ENCODE peak calls at places on chromosomes 7 and 10, in eight cellular contexts. D, V, X, C, P, T, I and Q are unnamed samples.

GRCh38 chr10:75660833-75661232 is 229.4 kb downstream of the LRMDA start:
- DNase-seq in V (no peak), C (no peak), D (no peak), T (no peak), P (no peak), I (no peak), X (no peak), Q (no peak)

GRCh38 chr10:93420091-93420490 is 62.0 kb downstream of the MYOF start:
- DNase-seq in P (no peak), C (peak; percentile 53), I (peak; percentile 87), V (no peak), D (no peak), T (no peak), X (no peak), Q (no peak)

GRCh38 chr10:45463244-45464116 is 89.5 kb downstream of the ALOX5 start:
- DNase-seq in D (no peak), X (no peak), P (no peak), C (no peak), T (no peak), V (no peak), I (no peak), Q (no peak)

GRCh38 chr7:12508554-12508953 is 62.0 kb upstream of the SCIN start:
- DNase-seq in V (no peak), I (no peak), D (no peak), C (no peak), T (no peak), P (no peak), X (no peak), Q (no peak)

GRCh38 chr10:53022663-53023088 is 250.1 kb upstream of the MBL2 start:
- DNase-seq in C (no peak), T (no peak), D (no peak), V (no peak), P (no peak), I (no peak), X (peak; percentile 9), Q (no peak)

GRCh38 chr10:74987339-74988054 is 124.0 kb upstream of the SAMD8 start:
- DNase-seq in C (no peak), P (no peak), T (no peak), X (no peak), D (no peak), V (no peak), I (no peak), Q (no peak)

GRCh38 chr7:105219771-105220160 is 169.0 kb downstream of the SRPK2 start:
- DNase-seq in C (no peak), T (no peak), X (no peak), I (no peak), D (no peak), P (no peak), V (no peak), Q (no peak)

GRCh38 chr7:98210513-98211220 is 572 bp upstream of the BHLHA15 start:
- DNase-seq in T (no peak), P (no peak), I (peak; percentile 72), D (peak; percentile 31), X (no peak), V (no peak), C (peak; percentile 22), Q (no peak)

GRCh38 chr10:12710157-12710556 is 291.4 kb downstream of the CCDC3 start:
- DNase-seq in C (no peak), X (no peak), V (no peak), I (no peak), P (no peak), T (no peak), D (no peak), Q (no peak)
- H3K4me1 ChIP-seq in C (peaks cover 4% of the 10 kb centered on the region), X (peaks cover 3% of the 10 kb centered on the region), V (peaks cover 46% of the 10 kb centered on the region), I (no peaks in the 10 kb centered on the region), P (peaks cover 16% of the 10 kb centered on the region), T (peaks cover 22% of the 10 kb centered on the region), D (peaks cover 58% of the 10 kb centered on the region), Q (peaks cover 4% of the 10 kb centered on the region)

GRCh38 chr10:8043569-8044306 is 10.8 kb upstream of the GATA3 start:
- DNase-seq in X (no peak), V (no peak), T (no peak), C (no peak), I (peak; percentile 82), D (peak; percentile 36), P (no peak), Q (no peak)

GRCh38 chr10:8044331-8044907 is 10.1 kb upstream of the GATA3 start:
- DNase-seq in P (no peak), T (no peak), D (no peak), I (peak; percentile 10), C (no peak), X (no peak), V (no peak), Q (no peak)

GRCh38 chr10:8044908-8045727 is 9.4 kb upstream of the GATA3 start:
- DNase-seq in P (no peak), C (no peak), T (peak; percentile 60), D (no peak), I (peak; percentile 72), X (no peak), V (no peak), Q (no peak)

GRCh38 chr10:8047452-8048280 is 6.8 kb upstream of the GATA3 start:
- DNase-seq in I (peak; percentile 81), V (no peak), C (no peak), D (no peak), T (no peak), X (no peak), P (no peak), Q (no peak)

DNA sequence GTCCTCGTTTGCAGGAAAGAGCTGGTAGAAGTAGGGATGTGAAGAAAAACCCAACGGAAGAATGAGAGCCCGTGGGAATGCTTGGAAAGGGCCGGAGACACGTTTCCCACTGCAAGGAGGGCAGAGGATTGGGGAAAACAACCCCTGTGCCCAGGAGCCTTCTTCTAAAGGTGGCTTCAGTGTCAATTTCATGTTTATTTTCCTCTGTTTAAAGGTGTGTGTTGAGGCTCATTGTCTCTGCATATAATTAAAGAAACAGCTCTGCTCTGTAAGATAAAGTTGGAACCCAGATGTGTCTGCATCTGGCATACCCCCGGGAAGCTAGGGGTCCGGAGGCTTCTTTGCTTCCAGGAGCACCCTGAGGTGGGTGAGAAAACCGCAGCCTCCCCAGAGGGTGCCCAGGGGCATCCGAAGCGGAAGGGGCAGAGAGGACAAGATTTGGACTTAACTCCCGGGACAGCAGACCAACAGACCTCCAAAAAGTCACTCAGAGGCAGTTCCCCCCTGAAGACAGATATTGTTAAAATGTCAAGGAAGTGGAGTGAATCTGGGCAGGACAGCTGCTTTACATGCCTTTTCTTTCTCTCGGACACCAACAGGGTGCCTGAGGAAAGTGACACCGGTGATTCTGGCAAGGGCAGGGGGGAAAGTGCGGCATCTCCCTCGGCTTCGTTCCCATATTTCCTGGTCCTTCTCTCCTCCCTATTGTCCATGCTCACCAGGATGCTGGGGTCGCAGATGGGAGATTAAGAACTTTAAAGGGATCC is 8.6 kb upstream of the GATA3 start:
- DNase-seq in D (no peak), C (no peak), I (peak; percentile 5), V (no peak), X (no peak), T (no peak), P (no peak), Q (no peak)
- H3K27me3 ChIP-seq in D (peaks cover 100% of the 10 kb centered on the region), C (peaks cover 100% of the 10 kb centered on the region), I (peaks cover 100% of the 10 kb centered on the region), V (peaks cover 55% of the 10 kb centered on the region), X (peaks cover 88% of the 10 kb centered on the region), T (no peaks in the 10 kb centered on the region), P (peaks cover 37% of the 10 kb centered on the region), Q (peaks cover 47% of the 10 kb centered on the region)

GRCh38 chr10:70162157-70162891 is 8.0 kb downstream of the SAR1A start:
- DNase-seq in D (no peak), C (no peak), X (no peak), T (no peak), I (no peak), V (no peak), P (no peak), Q (no peak)
- H3K4me1 ChIP-seq in D (peaks cover 4% of the 10 kb centered on the region), C (peaks cover 9% of the 10 kb centered on the region), X (no peaks in the 10 kb centered on the region), T (peaks cover 38% of the 10 kb centered on the region), I (peaks cover under 1% of the 10 kb centered on the region), V (peaks cover 19% of the 10 kb centered on the region), P (peaks cover 27% of the 10 kb centered on the region), Q (peaks cover 40% of the 10 kb centered on the region)

DNA sequence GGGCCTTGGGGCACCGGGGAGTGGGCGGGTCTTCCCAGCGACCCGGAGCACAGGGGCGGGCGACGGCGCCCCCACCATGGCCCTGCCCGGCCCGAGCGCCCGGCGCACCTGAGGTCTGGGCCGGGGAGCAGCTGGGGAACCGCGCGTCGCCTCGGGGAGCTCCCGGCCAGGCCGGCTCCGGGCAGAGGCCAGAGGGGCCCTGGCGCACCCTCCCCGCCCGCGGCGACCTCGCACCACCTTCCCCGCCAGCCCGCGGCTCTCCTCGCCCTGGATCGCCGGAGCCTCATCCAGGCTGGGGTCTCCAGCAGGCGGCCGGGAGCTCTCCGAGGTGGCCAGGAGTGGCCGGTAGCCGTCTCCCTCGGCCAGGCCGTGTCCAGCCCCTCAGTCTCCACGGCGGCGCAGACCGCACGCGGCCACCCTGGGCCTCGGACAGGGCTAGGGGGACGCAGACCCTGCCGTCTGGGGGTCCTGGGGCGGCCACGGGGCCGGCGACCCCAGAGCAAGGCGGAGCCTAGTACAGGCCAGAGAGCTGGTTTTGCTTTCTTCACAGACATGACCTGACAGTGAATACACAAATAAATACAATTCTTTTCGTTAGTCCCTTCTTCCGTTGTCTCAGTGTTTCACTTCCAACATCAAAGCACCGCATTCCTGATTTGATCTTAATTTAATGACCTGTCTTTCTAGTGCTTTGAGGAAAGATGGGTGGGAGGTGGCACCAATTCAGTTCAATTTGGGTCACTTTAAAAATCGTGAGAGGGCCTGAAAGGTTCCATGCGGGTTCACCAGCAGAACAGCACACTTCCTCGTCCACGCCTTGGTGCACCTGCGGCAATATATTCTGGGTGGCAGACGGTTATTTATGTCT is 357.0 kb downstream of the DNAJB6 start:
- DNase-seq in C (peak; percentile 63), V (no peak), I (peak; percentile 86), T (no peak), P (no peak), X (no peak), D (no peak), Q (no peak)
- H3K27me3 ChIP-seq in C (peaks cover 64% of the 10 kb centered on the region), V (peaks cover 16% of the 10 kb centered on the region), I (peaks cover 78% of the 10 kb centered on the region), T (no peaks in the 10 kb centered on the region), P (peaks cover 50% of the 10 kb centered on the region), X (peaks cover 60% of the 10 kb centered on the region), D (peaks cover 76% of the 10 kb centered on the region), Q (peaks cover 2% of the 10 kb centered on the region)

GRCh38 chr7:131081308-131081707 is 246.4 kb upstream of the MKLN1 start:
- DNase-seq in D (no peak), P (no peak), C (no peak), X (no peak), I (no peak), T (no peak), V (no peak), Q (no peak)
- H3K4me1 ChIP-seq in D (peaks cover 38% of the 10 kb centered on the region), P (no peaks in the 10 kb centered on the region), C (peaks cover 6% of the 10 kb centered on the region), X (no peaks in the 10 kb centered on the region), I (no peaks in the 10 kb centered on the region), T (no peaks in the 10 kb centered on the region), V (peaks cover 5% of the 10 kb centered on the region), Q (peaks cover 72% of the 10 kb centered on the region)

GRCh38 chr10:116719712-116720111 is 22.7 kb downstream of the HSPA12A start:
- DNase-seq in D (no peak), T (no peak), I (no peak), P (no peak), X (no peak), V (no peak), C (no peak), Q (no peak)
- H3K27me3 ChIP-seq in D (peaks cover 21% of the 10 kb centered on the region), T (peaks cover 31% of the 10 kb centered on the region), I (no peaks in the 10 kb centered on the region), P (no peaks in the 10 kb centered on the region), X (no peaks in the 10 kb centered on the region), V (no peaks in the 10 kb centered on the region), C (no peaks in the 10 kb centered on the region), Q (peaks cover 3% of the 10 kb centered on the region)

GRCh38 chr7:142089035-142089434 is 22.5 kb upstream of the MGAM2 start:
- DNase-seq in X (no peak), D (no peak), P (no peak), V (no peak), C (no peak), T (no peak), I (no peak), Q (no peak)
- H3K4me1 ChIP-seq in X (no peaks in the 10 kb centered on the region), D (no peaks in the 10 kb centered on the region), P (no peaks in the 10 kb centered on the region), V (no peaks in the 10 kb centered on the region), C (no peaks in the 10 kb centered on the region), T (no peaks in the 10 kb centered on the region), I (no peaks in the 10 kb centered on the region), Q (no peaks in the 10 kb centered on the region)